ENCODE peak calls at places on chromosomes 12 and 14, in eight cellular contexts. U, T, N, H, I, A, M and R are unnamed samples.

GRCh38 chr12:110079477-110080400 is 31.4 kb upstream of the C12orf76 start:
- DNase-seq in M (peak; percentile 21), A (peak; percentile 40), T (peak; percentile 55), I (peak; percentile 85), H (peak; percentile 54), N (peak; percentile 70), U (no peak), R (peak; percentile 79)

GRCh38 chr12:120719496-120720233 is 6.0 kb upstream of the ACADS start:
- DNase-seq in U (no peak), N (no peak), M (no peak), I (peak; percentile 18), T (no peak), A (no peak), H (no peak), R (no peak)

GRCh38 chr14:78997811-78998210 is 827.6 kb downstream of the NRXN3 start:
- DNase-seq in I (peak; percentile 67), U (peak; percentile 21), A (no peak), H (no peak), M (peak; percentile 11), N (no peak), T (no peak), R (peak; percentile 5)

GRCh38 chr12:17148706-17149105 is 542.7 kb upstream of the LMO3 start:
- DNase-seq in I (no peak), M (no peak), N (peak; percentile 5), U (no peak), H (peak; percentile 11), A (no peak), T (no peak), R (no peak)

GRCh38 chr12:122028165-122028591 is 6.5 kb downstream of the BCL7A start:
- DNase-seq in I (no peak), H (peak; percentile 21), N (peak; percentile 68), U (peak; percentile 69), T (no peak), A (no peak), M (no peak), R (no peak)

GRCh38 chr14:72615511-72616121 is 278.3 kb downstream of the DPF3 start:
- DNase-seq in H (peak; percentile 44), U (peak; percentile 97), M (peak; percentile 76), T (no peak), I (peak; percentile 75), A (no peak), N (no peak), R (peak; percentile 39)

GRCh38 chr14:67943947-67944346 is 124.4 kb downstream of the RAD51B start:
- DNase-seq in M (peak; percentile 92), I (peak; percentile 96), H (peak; percentile 73), A (peak; percentile 18), U (peak; percentile 82), N (peak; percentile 74), T (peak; percentile 6), R (no peak)

GRCh38 chr12:6333566-6333965 is 8.3 kb downstream of the TNFRSF1A start:
- DNase-seq in N (no peak), A (no peak), M (no peak), H (peak; percentile 91), I (no peak), T (no peak), U (peak; percentile 28), R (no peak)

GRCh38 chr12:90211017-90211416 is 502.4 kb upstream of the ATP2B1 start:
- DNase-seq in A (no peak), H (peak; percentile 93), N (no peak), M (peak; percentile 19), U (peak; percentile 92), I (peak; percentile 11), T (no peak), R (no peak)

GRCh38 chr14:35133542-35134328 is 11.4 kb downstream of the PRORP start:
- DNase-seq in A (no peak), I (peak; percentile 58), M (peak; percentile 37), U (no peak), H (no peak), N (no peak), T (no peak), R (no peak)

GRCh38 chr14:73802431-73803188 is 49.0 kb upstream of the PTGR2 start:
- DNase-seq in T (no peak), U (no peak), N (no peak), H (no peak), M (peak; percentile 43), A (no peak), I (peak; percentile 48), R (no peak)

GRCh38 chr12:29782285-29782820 is 1.4 kb downstream of the TMTC1 start:
- DNase-seq in U (peak; percentile 40), I (peak; percentile 75), A (no peak), T (no peak), M (peak; percentile 16), H (no peak), N (no peak), R (no peak)

GRCh38 chr14:68379510-68380303 is 413.2 kb downstream of the ZFP36L1 start:
- DNase-seq in A (no peak), H (no peak), N (no peak), T (no peak), U (peak; percentile 68), I (no peak), M (peak; percentile 89), R (no peak)

GRCh38 chr14:59018978-59019377 is 169.5 kb upstream of the DAAM1 start:
- DNase-seq in N (no peak), U (no peak), T (no peak), I (peak; percentile 13), H (no peak), A (no peak), M (peak; percentile 11), R (no peak)

GRCh38 chr12:79441534-79441933 is 249.2 kb downstream of the PAWR start:
- DNase-seq in H (no peak), U (peak; percentile 16), T (no peak), N (no peak), M (no peak), I (no peak), A (no peak), R (no peak)

GRCh38 chr14:90179809-90180779 is 76.3 kb upstream of the PSMC1 start:
- DNase-seq in T (no peak), I (no peak), H (no peak), U (no peak), M (no peak), A (no peak), N (no peak), R (no peak)

GRCh38 chr12:39393179-39393578 is 49.7 kb downstream of the KIF21A start:
- DNase-seq in T (no peak), A (no peak), N (no peak), I (no peak), M (no peak), H (no peak), U (no peak), R (no peak)

GRCh38 chr12:76183459-76184186 is 99.1 kb upstream of the NAP1L1 start:
- DNase-seq in T (no peak), I (peak; percentile 96), N (no peak), A (no peak), U (peak; percentile 96), H (peak; percentile 98), M (peak; percentile 77), R (peak; percentile 71)

GRCh38 chr14:95340201-95340697 is 20.5 kb upstream of the CLMN start:
- DNase-seq in U (peak; percentile 9), M (no peak), N (no peak), I (no peak), T (no peak), H (peak; percentile 37), A (no peak), R (no peak)

GRCh38 chr12:31220633-31221565 is 105.1 kb downstream of the SINHCAF start:
- DNase-seq in N (no peak), T (no peak), I (peak; percentile 55), H (peak; percentile 32), M (peak; percentile 8), U (peak; percentile 22), A (no peak), R (no peak)

GRCh38 chr12:107127482-107128185 is 34.3 kb upstream of the CRY1 start:
- DNase-seq in I (no peak), A (no peak), H (no peak), U (no peak), N (no peak), T (no peak), M (no peak), R (no peak)

GRCh38 chr14:30572771-30573170 is 13.8 kb downstream of the G2E3 start:
- DNase-seq in U (no peak), T (no peak), H (no peak), A (no peak), N (no peak), M (no peak), I (no peak), R (no peak)

GRCh38 chr14:82451675-82452074 is 918.0 kb upstream of the SEL1L start:
- DNase-seq in T (no peak), A (no peak), N (no peak), I (no peak), H (no peak), U (no peak), M (no peak), R (no peak)

GRCh38 chr12:51954465-51955361 is 3.2 kb downstream of the ACVR1B start:
- DNase-seq in A (no peak), H (no peak), M (no peak), T (no peak), I (peak; percentile 44), N (no peak), U (no peak), R (no peak)

GRCh38 chr14:103514596-103515421 is 7.8 kb downstream of the CKB start:
- DNase-seq in I (no peak), U (no peak), T (no peak), N (no peak), M (no peak), H (no peak), A (peak; percentile 13), R (no peak)

GRCh38 chr14:67526676-67527459 is 6.2 kb upstream of the PLEKHH1 start:
- DNase-seq in A (no peak), T (no peak), M (peak; percentile 60), U (peak; percentile 65), H (peak; percentile 64), N (peak; percentile 50), I (peak; percentile 59), R (peak; percentile 29)

GRCh38 chr12:66708704-66709443 is 30.0 kb upstream of the GRIP1 start:
- DNase-seq in H (peak; percentile 10), M (peak; percentile 18), I (peak; percentile 21), N (peak; percentile 68), T (no peak), U (peak; percentile 7), A (no peak), R (no peak)

GRCh38 chr12:22788913-22789312 is 163.9 kb downstream of the ETNK1 start:
- DNase-seq in U (no peak), M (no peak), I (no peak), A (no peak), H (no peak), N (no peak), T (no peak), R (no peak)

GRCh38 chr14:50320279-50320678 is 8.2 kb downstream of the DMAC2L start:
- DNase-seq in H (no peak), T (no peak), M (peak; percentile 45), N (peak; percentile 17), I (peak; percentile 60), U (peak; percentile 67), A (no peak), R (no peak)

GRCh38 chr12:52216807-52217206 is 16.2 kb upstream of the KRT7 start:
- DNase-seq in A (no peak), T (no peak), M (peak; percentile 74), N (no peak), H (no peak), I (no peak), U (peak; percentile 51), R (no peak)

GRCh38 chr14:61213930-61214329 is 67.2 kb downstream of the TMEM30B start:
- DNase-seq in I (no peak), H (peak; percentile 23), N (no peak), T (no peak), A (no peak), M (no peak), U (no peak), R (no peak)

GRCh38 chr12:42691991-42692557 is 102.5 kb upstream of the PRICKLE1 start:
- DNase-seq in U (peak; percentile 93), A (no peak), N (no peak), M (no peak), T (no peak), I (no peak), H (no peak), R (no peak)

GRCh38 chr14:50862171-50862570 is 9.7 kb upstream of the ABHD12B start:
- DNase-seq in H (no peak), M (no peak), U (no peak), A (no peak), N (no peak), T (no peak), I (peak; percentile 73), R (no peak)

GRCh38 chr14:38971258-38971921 is 131.6 kb downstream of the SEC23A start:
- DNase-seq in T (no peak), I (no peak), H (no peak), N (no peak), A (no peak), U (no peak), M (no peak), R (no peak)